ENCODE peak calls at places on chromosome 2, in eight cellular contexts. D is GM23248, A is nephron progenitor cell, L is brain microvascular endothelial cell, G is NCI-H2081, P is C1 segment of cervical spinal cord, E is Daoy, R is GM18507. Z is an unnamed sample.

GRCh38 chr2:241218131-241219029 is 29.9 kb downstream of the ANO7 start:
- DNase-seq in D (peak), A (peak), L (no peak), G (peak), P (peak), E (peak), R (peak), Z (peak)

GRCh38 chr2:106843910-106844250 is 42.1 kb downstream of the ST6GAL2 start:
- DNase-seq in D (no peak), A (no peak), L (no peak), G (no peak), P (no peak), E (no peak), R (no peak), Z (no peak)

GRCh38 chr2:16322308-16323130 is 343.1 kb downstream of the CYRIA start:
- DNase-seq in D (no peak), A (no peak), L (no peak), G (no peak), P (no peak), E (no peak), R (no peak), Z (no peak)

GRCh38 chr2:84880645-84881521 is at the start of gene TRABD2A:
- DNase-seq in D (peak), A (peak), L (no peak), G (no peak), P (no peak), E (peak), R (no peak), Z (peak)

GRCh38 chr2:57207191-57207590 is 839.4 kb upstream of the VRK2 start:
- DNase-seq in D (no peak), A (no peak), L (no peak), G (no peak), P (no peak), E (no peak), R (no peak), Z (no peak)

GRCh38 chr2:226971770-226972169 is 135.9 kb downstream of the RHBDD1 start:
- DNase-seq in D (no peak), A (no peak), L (no peak), G (no peak), P (no peak), E (no peak), R (no peak), Z (no peak)

GRCh38 chr2:34070196-34070595 is 471.1 kb upstream of the FAM98A start:
- DNase-seq in D (no peak), A (no peak), L (no peak), G (no peak), P (no peak), E (no peak), R (no peak), Z (no peak)

GRCh38 chr2:53960476-53960875 is 10.3 kb downstream of the PSME4 start:
- DNase-seq in D (no peak), A (no peak), L (no peak), G (no peak), P (no peak), E (no peak), R (no peak), Z (no peak)

GRCh38 chr2:5374736-5375135 is 317.4 kb upstream of the SOX11 start:
- DNase-seq in D (no peak), A (no peak), L (no peak), G (no peak), P (no peak), E (no peak), R (no peak), Z (no peak)